ENCODE peak calls at places on chromosome 19, in six cellular contexts. C is HCT116, H is K562, Q is SK-N-SH, Y is GM12878, G is HepG2. W is an unnamed sample.

GRCh38 chr19:23785982-23786381 is 27.3 kb upstream of the ZNF681 start:
- DNase-seq in H (no peak), G (no peak), C (no peak), Y (no peak), Q (no peak), W (no peak)

GRCh38 chr19:5949792-5950305 is 28.1 kb downstream of the RANBP3 start:
- DNase-seq in H (no peak), Y (no peak), C (no peak), Q (no peak), G (no peak), W (no peak)

GRCh38 chr19:48760514-48761221 is 5.3 kb downstream of the FGF21 start:
- DNase-seq in Q (no peak), G (peak), C (no peak), H (no peak), Y (no peak), W (no peak)

GRCh38 chr19:8423821-8424223 is 10.7 kb downstream of the MARCHF2 start:
- DNase-seq in H (peak), C (peak), G (peak), Q (peak), Y (no peak), W (peak)

GRCh38 chr19:7515471-7516226 is at the start of gene ZNF358:
- DNase-seq in H (peak), C (no peak), G (peak), Y (no peak), Q (peak), W (peak)

GRCh38 chr19:32866564-32867265 is 2.9 kb downstream of the SLC7A9 start:
- DNase-seq in H (no peak), Q (no peak), Y (no peak), C (no peak), G (no peak), W (no peak)

GRCh38 chr19:13127811-13128575 is 9.9 kb downstream of the NACC1 start:
- DNase-seq in Q (no peak), C (no peak), G (no peak), Y (no peak), H (no peak), W (no peak)

GRCh38 chr19:43533546-43534304 is 737 bp downstream of the ZNF575 start:
- DNase-seq in H (peak), Q (peak), C (peak), G (peak), Y (no peak), W (peak)

GRCh38 chr19:8083141-8083540 is 30.6 kb downstream of the CCL25 start:
- DNase-seq in G (no peak), H (no peak), C (no peak), Y (no peak), Q (no peak), W (no peak)

GRCh38 chr19:6712692-6713670 is 7.5 kb downstream of the C3 start:
- DNase-seq in Q (no peak), C (no peak), Y (no peak), G (no peak), H (no peak), W (no peak)

GRCh38 chr19:407501-408440 is 1.2 kb downstream of the C2CD4C start:
- DNase-seq in C (no peak), G (no peak), Y (no peak), Q (peak), H (no peak), W (no peak)

GRCh38 chr19:16325671-16326400 is 1.2 kb downstream of the KLF2 start:
- DNase-seq in G (no peak), C (no peak), Y (no peak), H (no peak), Q (peak), W (no peak)

GRCh38 chr19:28705008-28705407 is 507.9 kb downstream of the UQCRFS1 start:
- DNase-seq in Q (no peak), H (peak), G (peak), Y (no peak), C (no peak), W (peak)

GRCh38 chr19:55305491-55305890 is 19.6 kb downstream of the TMEM150B start:
- DNase-seq in Y (no peak), C (no peak), Q (peak), G (no peak), H (peak), W (peak)

GRCh38 chr19:16541526-16542044 is 652 bp downstream of the CHERP start:
- DNase-seq in Y (no peak), H (no peak), Q (peak), G (no peak), C (no peak), W (no peak)

DNA sequence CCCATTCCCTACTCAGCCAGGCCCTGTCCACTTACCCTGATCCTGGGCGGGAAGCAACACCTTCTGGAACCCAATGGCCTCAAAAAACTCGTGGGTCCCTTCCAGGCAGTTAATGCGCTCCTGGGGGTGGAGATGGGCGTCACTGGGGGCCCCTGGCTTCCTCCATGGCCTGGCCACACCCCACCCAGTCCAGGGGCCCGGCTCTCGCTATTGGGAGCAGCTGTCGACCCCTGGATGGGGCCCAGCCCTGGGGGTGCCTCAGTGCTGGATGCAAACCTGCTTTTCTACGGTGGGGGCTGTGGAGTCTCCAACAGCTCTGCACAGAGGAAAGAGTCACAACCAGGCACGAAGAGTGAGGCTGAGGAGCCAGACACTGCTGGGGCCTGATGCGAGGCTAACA is 10.8 kb downstream of the UBXN6 start:
- DNase-seq in G (no peak), H (no peak), Y (no peak), Q (no peak), C (no peak), W (no peak)
- H3K4me2 ChIP-seq in G (no peak), H (no peak), Y (no peak), Q (no peak), C (no peak), W (no peak)

DNA sequence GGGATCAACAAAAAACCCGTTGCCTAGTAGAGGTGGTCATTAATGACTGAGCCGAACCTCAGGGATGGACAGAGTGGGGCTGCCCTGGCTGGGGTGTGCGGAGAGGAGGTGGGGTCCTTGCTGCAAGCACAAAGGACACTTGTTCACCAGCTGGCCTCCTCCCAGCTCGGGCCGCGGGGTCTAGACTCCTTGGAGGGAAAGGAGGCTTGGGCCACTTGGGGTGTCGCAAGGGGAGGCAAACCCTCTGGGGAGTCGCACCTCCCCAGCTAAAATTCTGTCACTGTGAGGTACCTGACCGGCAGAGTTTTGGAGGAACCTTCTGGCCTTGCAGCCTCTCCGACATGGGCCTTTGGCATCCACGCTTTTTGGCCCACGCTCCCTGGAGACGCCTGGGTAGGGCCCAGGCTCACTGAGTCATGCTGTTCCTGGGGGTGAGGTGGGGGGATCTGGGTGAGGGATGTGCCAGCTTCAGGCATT is 8.2 kb downstream of the KLHL26 start:
- DNase-seq in Q (no peak), C (no peak), H (no peak), Y (no peak), G (no peak), W (no peak)
- TF ChIP-seq RAD21 in Q (no peak), C (no peak), H (no peak), Y (no peak), G (no peak), W (no peak)

GRCh38 chr19:45782162-45782623 is at the start of gene DMPK:
- DNase-seq in H (no peak), Q (peak), Y (no peak), G (no peak), C (no peak), W (peak)

GRCh38 chr19:45782820-45783785 is 813 bp upstream of the DMPK start:
- DNase-seq in G (no peak), H (no peak), C (no peak), Q (peak), Y (no peak), W (peak)

GRCh38 chr19:45780146-45780447 is 2.2 kb downstream of the DMPK start:
- DNase-seq in G (no peak), Q (no peak), Y (no peak), C (no peak), H (no peak), W (no peak)

GRCh38 chr19:45780448-45781281 is 1.6 kb downstream of the DMPK start:
- DNase-seq in G (peak), Y (no peak), H (peak), C (no peak), Q (no peak), W (no peak)

GRCh38 chr19:45781282-45782161 is 768 bp downstream of the DMPK start:
- DNase-seq in Q (no peak), H (no peak), C (no peak), Y (no peak), G (no peak), W (peak)
- TF ChIP-seq REST in Q (no peak), H (no peak), C (no peak), Y (no peak), G (no peak), W (no peak)

GRCh38 chr19:39390460-39390758 is 497 bp downstream of the PAF1 start:
- DNase-seq in G (no peak), Q (no peak), C (peak), Y (no peak), H (no peak), W (no peak)
- H3K4me2 ChIP-seq in G (peak), Q (peak), C (peak), Y (peak), H (peak), W (peak)

GRCh38 chr19:14385492-14385891 is 4.2 kb downstream of the ADGRE5 start:
- DNase-seq in G (no peak), H (peak), C (no peak), Q (no peak), Y (no peak), W (no peak)

GRCh38 chr19:14383898-14384669 is 2.8 kb downstream of the ADGRE5 start:
- DNase-seq in C (no peak), Q (no peak), G (no peak), H (peak), Y (no peak), W (no peak)

GRCh38 chr19:14383556-14383897 is 2.3 kb downstream of the ADGRE5 start:
- DNase-seq in C (no peak), Q (no peak), G (no peak), H (peak), Y (no peak), W (no peak)

GRCh38 chr19:14378890-14379289 is 2.4 kb upstream of the ADGRE5 start:
- DNase-seq in H (no peak), C (no peak), Q (peak), Y (no peak), G (no peak), W (no peak)

GRCh38 chr19:14381689-14382474 is 638 bp downstream of the ADGRE5 start:
- DNase-seq in Q (no peak), C (no peak), Y (no peak), H (peak), G (no peak), W (no peak)
- TF ChIP-seq RAD21 in Q (no peak), C (no peak), Y (no peak), H (no peak), G (no peak), W (no peak)

DNA sequence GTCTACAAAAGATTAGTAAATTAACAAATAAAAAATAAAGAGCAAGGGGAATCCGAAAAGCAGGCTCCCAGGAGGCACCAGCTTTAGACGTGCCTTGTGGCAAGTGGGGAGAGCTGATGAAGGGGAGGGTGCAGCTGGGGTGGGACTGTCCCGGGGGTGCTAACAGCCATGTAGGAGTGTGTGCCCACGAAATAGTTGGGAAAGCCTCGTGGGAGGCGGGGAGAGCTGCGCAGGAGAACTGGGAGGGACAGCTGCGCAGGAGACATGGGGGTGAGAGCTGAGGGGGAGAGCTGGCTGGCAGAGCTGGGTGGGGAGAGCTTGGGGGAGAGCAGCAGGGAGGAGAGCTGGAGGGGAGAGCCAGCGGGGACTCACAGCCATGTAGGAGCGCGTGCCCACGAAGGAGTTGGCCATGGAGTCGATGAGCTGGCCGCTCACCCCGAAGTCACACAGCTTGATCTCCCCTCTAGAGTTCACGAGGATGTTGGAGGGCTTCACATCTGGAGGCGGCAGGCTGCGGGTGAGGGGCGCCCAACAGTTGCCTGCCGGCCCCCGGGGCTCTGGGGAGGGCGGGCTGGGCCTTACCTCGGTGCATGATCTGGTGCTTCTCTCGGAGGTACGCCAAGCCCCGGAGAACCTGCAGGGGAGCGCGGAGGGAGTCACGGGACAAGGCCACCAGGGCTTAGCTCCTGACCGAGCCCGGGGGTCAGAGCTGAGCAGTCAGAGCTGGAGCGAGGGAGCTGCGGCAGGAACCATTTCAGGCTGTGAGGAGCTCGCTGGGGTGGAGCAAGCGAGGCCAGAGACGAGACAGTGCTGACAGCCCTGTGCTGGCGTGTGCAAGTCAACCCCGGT is 23.1 kb downstream of the MAP2K2 start:
- DNase-seq in G (no peak), H (no peak), Y (no peak), Q (no peak), C (no peak), W (no peak)
- TF ChIP-seq REST in G (no peak), H (no peak), Y (no peak), Q (no peak), C (no peak), W (no peak)

W was measured in A549.